ENCODE peak calls at places on chromosomes 16 and 17, in four cellular contexts. J is esophagus squamous epithelium; P is stimulated activated CD4-positive, alpha-beta T cell treated with anti-CD3 and anti-CD28 coated beads, TNF-alpha, amount 100 ng/mL, for 48 hours; K is activated T-helper 1 cell treated with anti-CD3 and anti-CD28 coated beads, Interleukin-2, amount 50 U/mL, for 16 hours. X is an unnamed sample.

GRCh38 chr16:48155926-48156789 is at the start of gene ABCC12:
- DNase-seq in P (no peak), K (no peak), J (no peak), X (no peak)

GRCh38 chr17:7950578-7950977 is 18.6 kb downstream of the CNTROB start:
- DNase-seq in P (no peak), J (no peak), K (no peak), X (no peak)

GRCh38 chr16:782263-782662 is 5.9 kb downstream of the RPUSD1 start:
- DNase-seq in J (no peak), K (no peak), P (no peak), X (no peak)

GRCh38 chr17:58757162-58757613 is 1.5 kb downstream of the PPM1E start:
- DNase-seq in P (no peak), K (no peak), J (no peak), X (no peak)

GRCh38 chr17:83193336-83194188 is 114.2 kb downstream of the METRNL start:
- DNase-seq in P (no peak), J (no peak), K (no peak), X (peak)

GRCh38 chr16:83651871-83652270 is 155.9 kb upstream of the HSBP1 start:
- DNase-seq in J (no peak), P (no peak), K (no peak), X (no peak)

GRCh38 chr17:42171831-42172230 is 9.1 kb downstream of the KCNH4 start:
- DNase-seq in J (no peak), K (no peak), P (no peak), X (no peak)

GRCh38 chr17:50547035-50547735 is at the start of gene SPATA20:
- DNase-seq in P (peak), K (peak), J (peak), X (peak)

GRCh38 chr17:12523244-12523643 is 142.4 kb upstream of the MYOCD start:
- DNase-seq in K (no peak), J (no peak), P (no peak), X (no peak)

GRCh38 chr17:57739402-57740224 is 5.5 kb downstream of the CCDC182 start:
- DNase-seq in K (no peak), J (no peak), P (no peak), X (peak)

GRCh38 chr17:64603987-64604386 is 58.1 kb downstream of the SMURF2 start:
- DNase-seq in P (no peak), K (no peak), J (no peak), X (no peak)

GRCh38 chr16:48409839-48410610 is 24.8 kb upstream of the SIAH1 start:
- DNase-seq in P (no peak), J (no peak), K (no peak), X (peak)

GRCh38 chr16:55495616-55496289 is 13.1 kb upstream of the LPCAT2 start:
- DNase-seq in J (no peak), K (no peak), P (no peak), X (peak)

GRCh38 chr16:4011225-4011939 is 104.9 kb downstream of the ADCY9 start:
- DNase-seq in P (no peak), K (no peak), J (no peak), X (peak)

GRCh38 chr16:72066747-72067146 is 3.7 kb downstream of the HPR start:
- DNase-seq in K (no peak), P (no peak), J (no peak), X (peak)

GRCh38 chr16:85425061-85425662 is 188.0 kb upstream of the GSE1 start:
- DNase-seq in J (no peak), P (no peak), K (no peak), X (no peak)

GRCh38 chr17:47776330-47777197 is 43.5 kb downstream of the TBX21 start:
- DNase-seq in P (peak), K (no peak), J (no peak), X (peak)

GRCh38 chr16:8258523-8258922 is 331.8 kb downstream of the TMEM114 start:
- DNase-seq in J (no peak), P (no peak), K (no peak), X (no peak)

GRCh38 chr17:59300941-59301340 is 30.5 kb upstream of the YPEL2 start:
- DNase-seq in J (no peak), K (no peak), P (no peak), X (no peak)

GRCh38 chr16:50448522-50448921 is 79.7 kb upstream of the BRD7 start:
- DNase-seq in K (no peak), J (no peak), P (no peak), X (no peak)

GRCh38 chr16:27321013-27321960 is 7.5 kb downstream of the IL4R start:
- DNase-seq in P (no peak), K (no peak), J (no peak), X (no peak)

GRCh38 chr16:77723108-77723514 is 797 bp downstream of the NUDT7 start:
- DNase-seq in K (no peak), J (no peak), P (no peak), X (peak)

GRCh38 chr17:59333845-59334244 is 2.4 kb downstream of the YPEL2 start:
- DNase-seq in J (no peak), K (no peak), P (no peak), X (no peak)

GRCh38 chr16:64150193-64150592 is 971.7 kb downstream of the CDH11 start:
- DNase-seq in P (no peak), J (no peak), K (no peak), X (no peak)

GRCh38 chr17:50689251-50689650 is 18.5 kb downstream of the ANKRD40 start:
- DNase-seq in K (no peak), J (no peak), P (no peak), X (peak)

GRCh38 chr17:46872421-46872820 is 21.0 kb downstream of the WNT9B start:
- DNase-seq in J (no peak), K (no peak), P (no peak), X (no peak)

GRCh38 chr17:47633996-47634395 is 15.7 kb upstream of the KPNB1 start:
- DNase-seq in J (no peak), K (no peak), P (no peak), X (no peak)

GRCh38 chr16:4612474-4612931 is 2.2 kb downstream of the UBALD1 start:
- DNase-seq in J (no peak), P (no peak), K (no peak), X (no peak)

GRCh38 chr16:54430491-54431030 is 144.0 kb upstream of the IRX3 start:
- DNase-seq in J (no peak), P (no peak), K (no peak), X (no peak)

GRCh38 chr17:1997146-1997586 is 28.0 kb downstream of the RTN4RL1 start:
- DNase-seq in P (no peak), J (no peak), K (no peak), X (no peak)

GRCh38 chr17:57945999-57946797 is 9.0 kb downstream of the CUEDC1 start:
- DNase-seq in J (no peak), P (no peak), K (no peak), X (peak)

GRCh38 chr16:30027588-30028437 is 3.3 kb downstream of the TLCD3B start:
- DNase-seq in J (no peak), P (no peak), K (no peak), X (no peak)

GRCh38 chr17:36722121-36722902 is 120.9 kb downstream of the MRM1 start:
- DNase-seq in K (peak), J (no peak), P (peak), X (peak)

GRCh38 chr16:84976644-84977400 is 34.5 kb downstream of the ZDHHC7 start:
- DNase-seq in K (no peak), P (no peak), J (no peak), X (no peak)

GRCh38 chr17:76408037-76408849 is 23.8 kb downstream of the SPHK1 start:
- DNase-seq in J (no peak), K (peak), P (peak), X (peak)

GRCh38 chr17:31663576-31663975 is 195.5 kb downstream of the COPRS start:
- DNase-seq in P (no peak), K (no peak), J (no peak), X (no peak)

GRCh38 chr16:81495321-81496234 is 51.0 kb downstream of the CMIP start:
- DNase-seq in J (no peak), K (no peak), P (no peak), X (no peak)

GRCh38 chr16:67311607-67312449 is 14.7 kb downstream of the KCTD19 start:
- DNase-seq in J (no peak), K (no peak), P (peak), X (peak)